ENCODE peak calls at places on chromosomes 11 and 22, in four cellular contexts. I is A549, K is IMR-90, Y is heart left ventricle. S is an unnamed sample.

GRCh38 chr11:19398772-19399542 is 158.2 kb upstream of the E2F8 start:
- DNase-seq in K (peak; percentile 94), I (no peak), Y (no peak), S (no peak)

GRCh38 chr11:2530131-2530854 is 85.5 kb downstream of the KCNQ1 start:
- DNase-seq in I (no peak), Y (peak; percentile 14), K (no peak), S (no peak)

GRCh38 chr11:92886243-92886905 is 83.1 kb upstream of the MTNR1B start:
- DNase-seq in I (peak; percentile 59), K (peak; percentile 61), Y (no peak), S (peak; percentile 26)

GRCh38 chr11:109851780-109852390 is 241.3 kb upstream of the ZC3H12C start:
- DNase-seq in Y (no peak), I (peak; percentile 18), K (peak; percentile 31), S (no peak)

GRCh38 chr22:44664149-44664548 is 37.9 kb upstream of the PRR5 start:
- DNase-seq in I (no peak), Y (peak; percentile 71), K (peak; percentile 61), S (no peak)

GRCh38 chr11:114237321-114238280 is 58.6 kb upstream of the NNMT start:
- DNase-seq in I (no peak), Y (no peak), K (peak; percentile 2), S (no peak)

GRCh38 chr11:72002841-72003775 is 4.4 kb downstream of the IL18BP start:
- DNase-seq in K (no peak), Y (no peak), I (no peak), S (no peak)

GRCh38 chr11:32584921-32585320 is 1.3 kb downstream of the EIF3M start:
- DNase-seq in K (no peak), I (no peak), Y (no peak), S (no peak)

GRCh38 chr11:134170909-134171281 is 52.9 kb downstream of the NCAPD3 start:
- DNase-seq in Y (no peak), I (no peak), K (peak; percentile 47), S (no peak)

GRCh38 chr11:120227228-120227852 is 12.6 kb upstream of the POU2F3 start:
- DNase-seq in Y (no peak), I (no peak), K (no peak), S (no peak)

GRCh38 chr11:67279589-67280340 is 9.3 kb upstream of the ANKRD13D start:
- DNase-seq in K (no peak), Y (peak; percentile 23), I (no peak), S (no peak)

GRCh38 chr11:118338637-118339061 is 3.9 kb downstream of the CD3D start:
- DNase-seq in Y (peak; percentile 52), K (no peak), I (no peak), S (no peak)

GRCh38 chr11:68498313-68498712 is 37.8 kb downstream of the PPP6R3 start:
- DNase-seq in Y (peak; percentile 40), K (no peak), I (no peak), S (no peak)

GRCh38 chr11:118868659-118869058 is 15.0 kb upstream of the CXCR5 start:
- DNase-seq in K (no peak), I (no peak), Y (no peak), S (no peak)

GRCh38 chr11:134037093-134037908 is 31.6 kb upstream of the JAM3 start:
- DNase-seq in K (peak; percentile 59), Y (peak; percentile 81), I (peak; percentile 15), S (peak; percentile 16)

GRCh38 chr11:37142591-37142990 is 544.6 kb upstream of the RAG2 start:
- DNase-seq in I (no peak), Y (no peak), K (no peak), S (no peak)

GRCh38 chr11:48050304-48050703 is 69.9 kb downstream of the PTPRJ start:
- DNase-seq in I (no peak), K (no peak), Y (no peak), S (no peak)

GRCh38 chr11:104254347-104254746 is 90.4 kb upstream of the PDGFD start:
- DNase-seq in K (no peak), I (peak; percentile 26), Y (peak; percentile 25), S (peak; percentile 5)

GRCh38 chr22:43007519-43008102 is 7.3 kb downstream of the PACSIN2 start:
- DNase-seq in K (peak; percentile 75), Y (peak; percentile 49), I (no peak), S (no peak)

GRCh38 chr22:33631777-33632176 is 288.5 kb downstream of the LARGE1 start:
- DNase-seq in Y (no peak), I (no peak), K (no peak), S (no peak)

GRCh38 chr22:28441720-28442263 is 237.8 kb downstream of the TTC28 start:
- DNase-seq in I (no peak), K (no peak), Y (no peak), S (no peak)

GRCh38 chr11:32466279-32466915 is 31.1 kb upstream of the WT1 start:
- DNase-seq in Y (no peak), K (no peak), I (no peak), S (no peak)

GRCh38 chr22:38824587-38824986 is 19.2 kb downstream of the NPTXR start:
- DNase-seq in K (peak; percentile 75), Y (peak; percentile 51), I (peak; percentile 49), S (peak; percentile 40)

GRCh38 chr11:69894126-69895047 is 75.2 kb upstream of the FGF3 start:
- DNase-seq in Y (peak; percentile 18), I (no peak), K (peak; percentile 77), S (no peak)

GRCh38 chr11:70948855-70949551 is 303.4 kb downstream of the SHANK2 start:
- DNase-seq in I (no peak), Y (no peak), K (no peak), S (no peak)

GRCh38 chr22:39214383-39215069 is 30.3 kb downstream of the PDGFB start:
- DNase-seq in I (peak; percentile 21), Y (no peak), K (peak; percentile 36), S (peak; percentile 41)

GRCh38 chr11:1879342-1879940 is 12.3 kb downstream of the PRR33 start:
- DNase-seq in Y (peak; percentile 26), K (no peak), I (no peak), S (no peak)

GRCh38 chr11:70183483-70184176 is 19.5 kb upstream of the FADD start:
- DNase-seq in I (no peak), Y (no peak), K (no peak), S (no peak)

DNA sequence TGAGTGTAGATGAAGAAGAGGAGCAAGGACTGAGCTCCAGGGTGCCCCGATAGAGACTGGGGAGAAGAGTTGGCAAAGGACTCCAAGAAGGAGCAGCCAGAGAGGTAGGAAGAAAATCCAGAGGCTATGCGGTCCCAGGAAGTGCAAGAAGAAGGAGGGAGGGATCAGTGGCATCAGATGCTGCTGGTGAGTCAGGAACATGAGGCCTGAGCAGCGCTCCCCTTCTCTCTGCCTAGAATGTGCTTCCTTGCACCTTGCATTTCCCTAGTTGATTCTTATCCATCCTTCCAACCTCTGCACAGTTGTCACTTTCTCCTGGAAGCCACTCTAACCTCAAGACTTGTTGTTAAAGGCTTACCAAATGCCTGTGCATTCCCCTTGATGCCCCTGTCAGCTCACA is 21.3 kb downstream of the KCNC1 start:
- DNase-seq in K (no peak), I (no peak), Y (no peak), S (no peak)
- TF ChIP-seq POLR2A in K (no peak), I (no peak), Y (no peak), S (no peak)

GRCh38 chr22:32409977-32410376 is 2.1 kb downstream of the RTCB start:
- DNase-seq in Y (no peak), K (no peak), I (no peak), S (no peak)
- TF ChIP-seq POLR2A in Y (no peak), K (no peak), I (no peak), S (no peak)

GRCh38 chr11:61827573-61828378 is at the start of gene FADS2:
- DNase-seq in Y (peak; percentile 94), I (peak; percentile 93), K (peak; percentile 89), S (no peak)
- TF ChIP-seq POLR2A in Y (peak; percentile 16), I (peak; percentile 98), K (peak; percentile 70), S (peak; percentile 90)

DNA sequence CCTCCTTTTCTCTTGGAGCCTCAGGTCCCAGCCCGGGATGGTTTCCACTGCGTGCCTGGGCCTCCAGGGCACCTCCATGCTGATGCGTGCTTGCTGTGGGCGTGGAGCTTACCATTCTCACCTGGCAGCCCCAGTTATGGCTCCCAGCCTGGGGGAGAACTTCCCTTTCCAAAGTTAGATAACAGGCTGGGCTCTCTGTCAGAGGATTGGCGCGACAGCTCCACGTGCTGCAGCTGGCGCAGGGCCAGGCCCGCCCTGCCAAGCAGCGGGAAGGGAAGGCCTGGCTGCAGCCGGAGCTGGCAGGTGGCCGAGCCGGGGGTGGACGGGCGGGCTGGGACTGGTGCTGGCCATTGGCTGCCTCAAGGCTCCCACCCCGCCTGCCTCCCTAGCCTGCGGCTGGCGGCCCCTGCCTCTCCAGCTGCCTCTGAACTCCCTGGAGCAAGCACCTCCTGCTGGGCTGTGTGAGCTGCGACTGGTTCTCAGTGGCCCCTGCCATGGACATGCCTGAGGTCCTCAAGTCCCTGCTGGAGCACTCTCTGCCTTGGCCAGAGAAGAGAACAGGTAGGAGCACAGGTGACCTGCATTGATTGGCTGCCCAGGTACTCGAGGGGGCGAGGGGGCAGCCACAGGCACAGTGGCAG is 14.6 kb upstream of the TEF start:
- DNase-seq in K (peak; percentile 96), I (peak; percentile 57), Y (peak; percentile 98), S (peak; percentile 87)
- TF ChIP-seq POLR2A in K (no peak), I (no peak), Y (peak; percentile 45), S (no peak)

GRCh38 chr22:31104869-31105268 is 2.5 kb downstream of the SELENOM start:
- DNase-seq in Y (peak; percentile 28), I (no peak), K (no peak), S (no peak)

GRCh38 chr22:31105282-31105929 is 2.0 kb downstream of the SELENOM start:
- DNase-seq in I (no peak), K (no peak), Y (peak; percentile 30), S (no peak)

GRCh38 chr22:31106651-31107205 is 640 bp downstream of the SELENOM start:
- DNase-seq in Y (peak; percentile 40), I (peak; percentile 21), K (peak; percentile 55), S (no peak)

GRCh38 chr22:31106001-31106571 is 1.3 kb downstream of the SELENOM start:
- DNase-seq in K (no peak), Y (peak; percentile 30), I (peak; percentile 19), S (no peak)

GRCh38 chr22:31107206-31108118 is at the start of gene SELENOM:
- DNase-seq in K (peak; percentile 98), Y (peak; percentile 98), I (peak; percentile 96), S (peak; percentile 92)
- TF ChIP-seq POLR2A in K (peak; percentile 95), Y (peak; percentile 83), I (peak; percentile 55), S (no peak)

GRCh38 chr11:130916238-130916855 is at the start of gene SNX19:
- DNase-seq in Y (peak; percentile 94), K (peak; percentile 88), I (peak; percentile 88), S (peak; percentile 62)
- TF ChIP-seq POLR2A in Y (peak; percentile 88), K (peak; percentile 94), I (peak; percentile 46), S (peak; percentile 54)

S was measured in H54.